ENCODE peak calls at places on chromosomes 13 and 19, in nine cellular contexts. L is AG04450, N is lower lobe of right lung, E is HEK293T, J is T-helper 1 cell, U is HS-5, C is A549, R is NCI-H1092 treated with DMSO at 0.1 percent for 48 hours, A is GM04504. T is an unnamed sample.

GRCh38 chr13:32902898-32903297 is 113.3 kb upstream of the KL start:
- DNase-seq in L (no peak), N (peak; percentile 51), E (no peak), J (no peak), U (no peak), C (no peak), R (no peak), A (no peak), T (no peak)

GRCh38 chr19:18029617-18030338 is 21.8 kb downstream of the ARRDC2 start:
- DNase-seq in L (no peak), N (no peak), E (no peak), J (no peak), U (no peak), C (no peak), R (peak; percentile 81), A (no peak), T (no peak)

GRCh38 chr19:49848938-49849337 is 2.0 kb upstream of the PTOV1 start:
- DNase-seq in L (no peak), N (no peak), E (no peak), J (no peak), U (no peak), C (no peak), R (no peak), A (no peak), T (no peak)

GRCh38 chr19:36060430-36060829 is 5.7 kb downstream of the WDR62 start:
- DNase-seq in L (peak; percentile 29), N (no peak), E (peak; percentile 62), J (no peak), U (no peak), C (peak; percentile 68), R (no peak), A (peak; percentile 28), T (peak; percentile 86)

GRCh38 chr13:106873810-106874209 is 305.9 kb upstream of the ARGLU1 start:
- DNase-seq in L (no peak), N (no peak), E (no peak), J (no peak), U (no peak), C (no peak), R (no peak), A (no peak), T (no peak)

GRCh38 chr19:4140237-4140711 is 13.2 kb upstream of the CREB3L3 start:
- DNase-seq in L (peak; percentile 44), N (peak; percentile 56), E (peak; percentile 85), J (no peak), U (peak; percentile 38), C (peak; percentile 89), R (peak; percentile 65), A (no peak), T (peak; percentile 86)

GRCh38 chr19:54312436-54313362 is at the start of gene LILRA5:
- DNase-seq in L (no peak), N (peak; percentile 78), E (no peak), J (no peak), U (no peak), C (no peak), R (no peak), A (no peak), T (no peak)

GRCh38 chr19:42370667-42371066 is 19.4 kb downstream of the CNFN start:
- DNase-seq in L (no peak), N (no peak), E (no peak), J (no peak), U (no peak), C (no peak), R (no peak), A (no peak), T (no peak)

GRCh38 chr19:46909356-46909755 is 48.6 kb downstream of the ARHGAP35 start:
- DNase-seq in L (no peak), N (no peak), E (no peak), J (no peak), U (no peak), C (no peak), R (no peak), A (no peak), T (no peak)

GRCh38 chr19:33459691-33460090 is 61.9 kb downstream of the PEPD start:
- DNase-seq in L (no peak), N (peak; percentile 32), E (no peak), J (no peak), U (no peak), C (no peak), R (no peak), A (no peak), T (peak; percentile 8)

GRCh38 chr13:89951341-89951740 is 1396.1 kb upstream of the MIR17HG start:
- DNase-seq in L (no peak), N (no peak), E (no peak), J (no peak), U (no peak), C (peak; percentile 0), R (no peak), A (no peak), T (no peak)

GRCh38 chr13:88887045-88887662 is 1216.0 kb downstream of the SLITRK5 start:
- DNase-seq in L (no peak), N (no peak), E (no peak), J (no peak), U (no peak), C (no peak), R (no peak), A (no peak), T (no peak)

T was measured in choroid plexus epithelial cell.